ENCODE peak calls at places on chromosomes 4 and X, in nine cellular contexts. P, Q, E, K, J, X, A, S and I are unnamed samples.

GRCh38 chr4:80232707-80233370 is 33.6 kb upstream of the FGF5 start:
- DNase-seq in P (no peak), Q (no peak), E (no peak), K (no peak), J (no peak), X (no peak), A (no peak), S (no peak), I (no peak)

GRCh38 chrX:34880656-34881055 is 61.9 kb upstream of the FAM47B start:
- DNase-seq in P (peak; percentile 20), Q (no peak), E (no peak), K (no peak), J (no peak), X (no peak), A (no peak), S (no peak), I (no peak)

GRCh38 chr4:169293343-169294176 is 22.8 kb upstream of the SH3RF1 start:
- DNase-seq in P (no peak), Q (no peak), E (no peak), K (no peak), J (no peak), X (no peak), A (peak; percentile 7), S (no peak), I (peak; percentile 89)

GRCh38 chrX:153853180-153853901 is 23.0 kb upstream of the PDZD4 start:
- DNase-seq in P (no peak), Q (no peak), E (no peak), K (no peak), J (no peak), X (no peak), A (no peak), S (no peak), I (no peak)

GRCh38 chr4:7802093-7802726 is 137.5 kb downstream of the AFAP1 start:
- DNase-seq in P (peak; percentile 84), Q (peak; percentile 81), E (no peak), K (peak; percentile 92), J (peak; percentile 91), X (peak; percentile 85), A (peak; percentile 84), S (peak; percentile 57), I (peak; percentile 64)

GRCh38 chr4:1462768-1463075 is 56.5 kb upstream of the NKX1-1 start:
- DNase-seq in P (no peak), Q (no peak), E (no peak), K (no peak), J (no peak), X (no peak), A (no peak), S (no peak), I (no peak)

GRCh38 chrX:10173331-10173900 is 16.6 kb downstream of the CLCN4 start:
- DNase-seq in P (peak; percentile 96), Q (peak; percentile 63), E (no peak), K (no peak), J (peak; percentile 82), X (peak; percentile 92), A (no peak), S (no peak), I (no peak)

GRCh38 chrX:133376422-133376821 is 38.9 kb downstream of the GPC4 start:
- DNase-seq in P (no peak), Q (no peak), E (no peak), K (no peak), J (no peak), X (no peak), A (no peak), S (no peak), I (no peak)

GRCh38 chr4:114488301-114488982 is 110.2 kb upstream of the UGT8 start:
- DNase-seq in P (no peak), Q (no peak), E (no peak), K (no peak), J (no peak), X (no peak), A (no peak), S (no peak), I (no peak)

GRCh38 chr4:7515390-7515902 is 80.7 kb upstream of the PSAPL1 start:
- DNase-seq in P (peak; percentile 16), Q (no peak), E (no peak), K (no peak), J (peak; percentile 48), X (no peak), A (no peak), S (no peak), I (no peak)

GRCh38 chr4:77052352-77052751 is 23.4 kb downstream of the CCNI start:
- DNase-seq in P (peak; percentile 52), Q (peak; percentile 58), E (no peak), K (peak; percentile 81), J (peak; percentile 63), X (peak; percentile 42), A (no peak), S (peak; percentile 15), I (peak; percentile 17)

GRCh38 chr4:38133711-38134480 is 173.7 kb downstream of the PTTG2 start:
- DNase-seq in P (no peak), Q (no peak), E (no peak), K (no peak), J (no peak), X (no peak), A (no peak), S (no peak), I (no peak)

GRCh38 chr4:24063771-24064170 is 173.9 kb upstream of the PPARGC1A start:
- DNase-seq in P (no peak), Q (no peak), E (peak; percentile 30), K (no peak), J (no peak), X (peak; percentile 24), A (no peak), S (peak; percentile 91), I (no peak)

GRCh38 chr4:180999217-180999616 is 1244.0 kb upstream of the TENM3 start:
- DNase-seq in P (no peak), Q (no peak), E (no peak), K (no peak), J (no peak), X (peak; percentile 41), A (no peak), S (peak; percentile 21), I (no peak)

GRCh38 chr4:99038213-99038612 is 42.7 kb downstream of the METAP1 start:
- DNase-seq in P (no peak), Q (no peak), E (no peak), K (no peak), J (no peak), X (no peak), A (no peak), S (no peak), I (no peak)

GRCh38 chr4:146976145-146976544 is 30.5 kb upstream of the TTC29 start:
- DNase-seq in P (no peak), Q (no peak), E (no peak), K (no peak), J (no peak), X (no peak), A (no peak), S (no peak), I (no peak)

GRCh38 chr4:80182237-80182866 is 15.0 kb upstream of the PRDM8 start:
- DNase-seq in P (no peak), Q (peak; percentile 33), E (no peak), K (peak; percentile 29), J (no peak), X (no peak), A (no peak), S (no peak), I (no peak)

GRCh38 chrX:96683997-96684338 is 674 bp upstream of the DIAPH2 start:
- DNase-seq in P (peak; percentile 35), Q (no peak), E (no peak), K (no peak), J (peak; percentile 65), X (peak; percentile 13), A (peak; percentile 52), S (no peak), I (no peak)